ENCODE peak calls at places on chromosomes 6 and 20, in five cellular contexts. One of them, this sample, is unnamed.

GRCh38 chr6:97049254-97050004 is 124.9 kb downstream of the KLHL32 start:
- DNase-seq in HL-60: peak; percentile 33
- DNase-seq in heart left ventricle: no peak
- DNase-seq in brain microvascular endothelial cell: no peak
- DNase-seq in transverse colon: no peak
- DNase-seq in this sample: no peak

GRCh38 chr6:148451690-148452089 is 109.1 kb downstream of the SASH1 start:
- DNase-seq in brain microvascular endothelial cell: no peak
- DNase-seq in heart left ventricle: peak; percentile 52
- DNase-seq in transverse colon: peak; percentile 15
- DNase-seq in HL-60: no peak
- DNase-seq in this sample: no peak

GRCh38 chr20:13554706-13555105 is 84.0 kb downstream of the TASP1 start:
- DNase-seq in HL-60: no peak
- DNase-seq in transverse colon: no peak
- DNase-seq in heart left ventricle: no peak
- DNase-seq in brain microvascular endothelial cell: peak; percentile 5
- DNase-seq in this sample: no peak

GRCh38 chr20:5923493-5923892 is 26.8 kb downstream of the TRMT6 start:
- DNase-seq in transverse colon: no peak
- DNase-seq in heart left ventricle: no peak
- DNase-seq in HL-60: peak; percentile 39
- DNase-seq in brain microvascular endothelial cell: no peak
- DNase-seq in this sample: no peak

GRCh38 chr6:122061855-122062254 is 337.6 kb upstream of the HSF2 start:
- DNase-seq in heart left ventricle: no peak
- DNase-seq in HL-60: no peak
- DNase-seq in brain microvascular endothelial cell: no peak
- DNase-seq in transverse colon: no peak
- DNase-seq in this sample: no peak

GRCh38 chr6:87789198-87789899 is 87.3 kb upstream of the AKIRIN2 start:
- DNase-seq in transverse colon: no peak
- DNase-seq in HL-60: peak; percentile 74
- DNase-seq in heart left ventricle: no peak
- DNase-seq in brain microvascular endothelial cell: peak; percentile 50
- DNase-seq in this sample: no peak

GRCh38 chr20:51432251-51432784 is 110.2 kb downstream of the NFATC2 start:
- DNase-seq in HL-60: no peak
- DNase-seq in transverse colon: no peak
- DNase-seq in heart left ventricle: no peak
- DNase-seq in brain microvascular endothelial cell: no peak
- DNase-seq in this sample: no peak

GRCh38 chr6:168650686-168651085 is 209.7 kb downstream of the SMOC2 start:
- DNase-seq in HL-60: no peak
- DNase-seq in brain microvascular endothelial cell: no peak
- DNase-seq in transverse colon: no peak
- DNase-seq in heart left ventricle: no peak
- DNase-seq in this sample: no peak

GRCh38 chr20:62804632-62805364 is at the start of gene OGFR:
- DNase-seq in HL-60: peak; percentile 44
- DNase-seq in brain microvascular endothelial cell: no peak
- DNase-seq in transverse colon: peak; percentile 78
- DNase-seq in heart left ventricle: peak; percentile 77
- DNase-seq in this sample: no peak

GRCh38 chr20:44967207-44967807 is 995 bp downstream of the STK4 start:
- DNase-seq in HL-60: peak; percentile 78
- DNase-seq in transverse colon: peak; percentile 40
- DNase-seq in brain microvascular endothelial cell: no peak
- DNase-seq in heart left ventricle: no peak
- DNase-seq in this sample: no peak

GRCh38 chr6:34955447-34955846 is 66.4 kb downstream of the ANKS1A start:
- DNase-seq in HL-60: peak; percentile 13
- DNase-seq in brain microvascular endothelial cell: no peak
- DNase-seq in heart left ventricle: peak; percentile 13
- DNase-seq in transverse colon: no peak
- DNase-seq in this sample: no peak

GRCh38 chr6:138044458-138044857 is 62.8 kb downstream of the PERP start:
- DNase-seq in heart left ventricle: no peak
- DNase-seq in transverse colon: no peak
- DNase-seq in HL-60: no peak
- DNase-seq in brain microvascular endothelial cell: no peak
- DNase-seq in this sample: peak; percentile 79
- H3K27ac ChIP-seq in heart left ventricle: no peak overlapping the region
- H3K27ac ChIP-seq in transverse colon: no peak overlapping the region
- H3K27ac ChIP-seq in HL-60: no peak overlapping the region
- H3K27ac ChIP-seq in brain microvascular endothelial cell: no peak overlapping the region
- H3K27ac ChIP-seq in this sample: peak overlapping the region; percentile 70

GRCh38 chr6:136039185-136039584 is 187.7 kb downstream of the PDE7B start:
- DNase-seq in heart left ventricle: no peak
- DNase-seq in transverse colon: no peak
- DNase-seq in HL-60: no peak
- DNase-seq in brain microvascular endothelial cell: no peak
- DNase-seq in this sample: no peak
- H3K4me3 ChIP-seq in heart left ventricle: peak overlapping the region; percentile 63
- H3K4me3 ChIP-seq in transverse colon: no peak overlapping the region
- H3K4me3 ChIP-seq in HL-60: no peak overlapping the region
- H3K4me3 ChIP-seq in brain microvascular endothelial cell: peak overlapping the region; percentile 51
- H3K4me3 ChIP-seq in this sample: no peak overlapping the region

GRCh38 chr20:57414867-57415592 is 23.8 kb downstream of the RBM38 start:
- DNase-seq in HL-60: no peak
- DNase-seq in transverse colon: no peak
- DNase-seq in brain microvascular endothelial cell: no peak
- DNase-seq in heart left ventricle: no peak
- DNase-seq in this sample: no peak

GRCh38 chr20:57415791-57416190 is 24.6 kb downstream of the RBM38 start:
- DNase-seq in heart left ventricle: no peak
- DNase-seq in transverse colon: no peak
- DNase-seq in brain microvascular endothelial cell: no peak
- DNase-seq in HL-60: no peak
- DNase-seq in this sample: no peak

GRCh38 chr20:57412347-57413029 is 21.3 kb downstream of the RBM38 start:
- DNase-seq in transverse colon: no peak
- DNase-seq in HL-60: no peak
- DNase-seq in heart left ventricle: no peak
- DNase-seq in brain microvascular endothelial cell: no peak
- DNase-seq in this sample: no peak

GRCh38 chr20:57411406-57412283 is 20.4 kb downstream of the RBM38 start:
- DNase-seq in HL-60: no peak
- DNase-seq in transverse colon: no peak
- DNase-seq in heart left ventricle: no peak
- DNase-seq in brain microvascular endothelial cell: no peak
- DNase-seq in this sample: no peak

DNA sequence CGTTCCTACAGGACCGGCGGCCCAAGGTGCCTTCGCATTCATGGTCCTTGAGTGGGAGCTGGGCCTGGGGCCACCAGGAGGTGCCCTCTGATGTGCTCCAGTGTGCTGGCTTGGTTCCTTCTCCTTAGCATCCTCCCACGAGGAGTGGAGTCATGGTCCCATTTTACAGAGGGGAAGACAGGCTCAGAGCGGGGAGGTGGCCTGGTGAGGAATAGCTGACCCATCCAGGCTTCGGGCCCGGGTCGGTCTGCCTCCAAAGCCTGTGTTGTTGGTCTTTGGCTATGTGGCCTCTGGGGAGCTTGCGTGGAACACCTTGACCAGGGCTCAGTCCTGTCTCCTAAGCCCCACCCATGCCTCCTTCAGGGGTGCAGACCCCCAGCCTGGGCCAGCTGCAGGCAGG is 22.8 kb downstream of the RBM38 start:
- DNase-seq in heart left ventricle: no peak
- DNase-seq in HL-60: no peak
- DNase-seq in brain microvascular endothelial cell: no peak
- DNase-seq in transverse colon: no peak
- DNase-seq in this sample: no peak
- H3K27ac ChIP-seq in heart left ventricle: no peak overlapping the region
- H3K27ac ChIP-seq in HL-60: no peak overlapping the region
- H3K27ac ChIP-seq in brain microvascular endothelial cell: no peak overlapping the region
- H3K27ac ChIP-seq in transverse colon: no peak overlapping the region
- H3K27ac ChIP-seq in this sample: no peak overlapping the region

DNA sequence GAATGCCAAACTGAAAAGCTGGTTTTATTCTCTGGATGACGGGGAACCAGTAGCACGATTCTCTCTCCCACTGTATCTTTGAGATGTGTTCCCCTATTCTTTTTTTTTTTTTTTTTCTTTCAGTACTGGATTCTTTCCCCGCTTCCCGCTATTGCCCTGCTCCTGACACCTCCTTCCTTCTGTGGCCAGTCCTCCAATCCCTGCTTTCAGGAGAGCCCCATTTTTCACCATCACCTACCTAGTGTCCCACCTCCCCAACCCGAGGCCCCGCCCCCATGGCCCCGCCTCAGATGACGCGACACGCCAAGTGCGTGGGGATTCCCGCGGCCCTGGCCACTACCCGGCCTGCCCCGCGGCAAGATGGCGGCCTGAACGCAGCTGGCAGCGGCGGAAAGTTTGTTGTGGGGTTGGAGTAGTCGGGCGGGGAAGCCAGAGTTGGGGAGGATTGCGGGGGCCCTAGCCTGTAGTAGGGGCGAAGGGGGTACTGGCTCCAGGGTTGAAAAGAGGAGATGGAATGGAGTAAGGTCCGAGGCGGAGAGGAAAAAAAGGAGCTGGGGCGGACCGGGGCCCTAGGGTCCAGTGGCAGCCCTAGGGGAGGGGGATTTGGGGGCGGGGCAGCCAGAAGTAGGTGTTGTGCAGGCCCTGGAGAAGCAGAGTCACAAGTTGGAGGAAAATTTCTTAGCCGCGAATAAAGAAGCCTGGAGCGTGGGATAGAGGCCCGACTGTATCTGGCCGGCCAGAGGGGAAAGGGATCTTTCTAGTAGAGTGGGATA is at the start of gene TJAP1:
- DNase-seq in transverse colon: peak; percentile 96
- DNase-seq in HL-60: peak; percentile 91
- DNase-seq in heart left ventricle: peak; percentile 91
- DNase-seq in brain microvascular endothelial cell: peak; percentile 80
- DNase-seq in this sample: no peak
- H3K4me3 ChIP-seq in transverse colon: peak within 1 kb of the TSS; percentile 74
- H3K4me3 ChIP-seq in HL-60: peak within 1 kb of the TSS; percentile 85
- H3K4me3 ChIP-seq in heart left ventricle: peak within 1 kb of the TSS; percentile 74
- H3K4me3 ChIP-seq in brain microvascular endothelial cell: peak within 1 kb of the TSS; percentile 71
- H3K4me3 ChIP-seq in this sample: peak within 1 kb of the TSS; percentile 52

GRCh38 chr6:52415917-52416628 is 4.1 kb upstream of the EFHC1 start:
- DNase-seq in brain microvascular endothelial cell: no peak
- DNase-seq in transverse colon: no peak
- DNase-seq in HL-60: no peak
- DNase-seq in heart left ventricle: no peak
- DNase-seq in this sample: no peak

GRCh38 chr6:52418606-52419005 is 1.5 kb upstream of the EFHC1 start:
- DNase-seq in brain microvascular endothelial cell: no peak
- DNase-seq in heart left ventricle: no peak
- DNase-seq in HL-60: no peak
- DNase-seq in transverse colon: no peak
- DNase-seq in this sample: no peak

GRCh38 chr6:52416629-52417151 is 3.5 kb upstream of the EFHC1 start:
- DNase-seq in HL-60: peak; percentile 47
- DNase-seq in heart left ventricle: peak; percentile 26
- DNase-seq in brain microvascular endothelial cell: peak; percentile 59
- DNase-seq in transverse colon: no peak
- DNase-seq in this sample: no peak

GRCh38 chr6:52419809-52420667 is at the start of gene EFHC1:
- DNase-seq in transverse colon: peak; percentile 99
- DNase-seq in brain microvascular endothelial cell: peak; percentile 98
- DNase-seq in heart left ventricle: peak; percentile 98
- DNase-seq in HL-60: peak; percentile 96
- DNase-seq in this sample: peak; percentile 77

GRCh38 chr6:52417675-52418111 is 2.4 kb upstream of the EFHC1 start:
- DNase-seq in transverse colon: no peak
- DNase-seq in brain microvascular endothelial cell: peak; percentile 69
- DNase-seq in heart left ventricle: peak; percentile 51
- DNase-seq in HL-60: no peak
- DNase-seq in this sample: no peak
- H3K27ac ChIP-seq in transverse colon: no peak overlapping the region
- H3K27ac ChIP-seq in brain microvascular endothelial cell: peak overlapping the region; percentile 66
- H3K27ac ChIP-seq in heart left ventricle: peak overlapping the region; percentile 86
- H3K27ac ChIP-seq in HL-60: no peak overlapping the region
- H3K27ac ChIP-seq in this sample: no peak overlapping the region

DNA sequence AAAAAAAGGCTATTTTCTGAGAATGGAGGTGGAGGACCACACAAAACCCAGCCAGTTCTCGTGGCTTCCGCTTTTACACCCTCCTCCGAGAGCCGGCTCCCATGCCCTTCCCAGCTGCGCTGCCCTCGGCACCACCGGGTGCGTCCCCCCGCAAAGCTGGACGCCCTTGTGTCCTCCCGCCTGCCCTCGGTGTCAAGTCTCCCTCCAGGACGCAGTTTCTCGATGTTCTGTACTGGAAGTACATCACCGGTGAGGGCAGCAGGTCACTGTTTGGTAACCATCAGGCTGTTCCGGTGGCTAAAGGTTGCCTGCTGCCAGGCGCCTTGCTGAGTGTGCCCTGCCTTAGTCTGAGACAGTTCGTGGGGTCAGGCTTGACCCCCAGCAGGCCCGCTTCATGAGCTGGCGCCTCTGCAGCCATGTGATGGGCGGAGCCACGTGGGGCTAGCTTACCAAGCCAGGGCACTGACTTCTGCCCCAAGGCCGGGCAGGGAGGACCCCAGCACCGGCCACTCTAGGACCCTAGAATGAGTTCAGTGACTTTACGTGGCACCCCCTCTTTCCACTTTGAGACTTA is 34.6 kb downstream of the RREB1 start:
- DNase-seq in heart left ventricle: no peak
- DNase-seq in brain microvascular endothelial cell: no peak
- DNase-seq in transverse colon: no peak
- DNase-seq in HL-60: peak; percentile 63
- DNase-seq in this sample: no peak
- H3K4me3 ChIP-seq in heart left ventricle: no peak overlapping the region
- H3K4me3 ChIP-seq in brain microvascular endothelial cell: no peak overlapping the region
- H3K4me3 ChIP-seq in transverse colon: no peak overlapping the region
- H3K4me3 ChIP-seq in HL-60: peak overlapping the region; percentile 10
- H3K4me3 ChIP-seq in this sample: no peak overlapping the region

GRCh38 chr6:7159790-7160525 is 52.2 kb downstream of the RREB1 start:
- DNase-seq in HL-60: no peak
- DNase-seq in heart left ventricle: no peak
- DNase-seq in transverse colon: no peak
- DNase-seq in brain microvascular endothelial cell: no peak
- DNase-seq in this sample: no peak
- H3K27ac ChIP-seq in HL-60: no peak overlapping the region
- H3K27ac ChIP-seq in heart left ventricle: no peak overlapping the region
- H3K27ac ChIP-seq in transverse colon: peak overlapping the region; percentile 50
- H3K27ac ChIP-seq in brain microvascular endothelial cell: no peak overlapping the region
- H3K27ac ChIP-seq in this sample: no peak overlapping the region

GRCh38 chr6:6003334-6004146 is 3.2 kb downstream of the NRN1 start:
- DNase-seq in transverse colon: no peak
- DNase-seq in brain microvascular endothelial cell: peak; percentile 22
- DNase-seq in heart left ventricle: no peak
- DNase-seq in HL-60: peak; percentile 78
- DNase-seq in this sample: no peak
- H3K4me3 ChIP-seq in transverse colon: peak overlapping the region; percentile 9
- H3K4me3 ChIP-seq in brain microvascular endothelial cell: peak overlapping the region; percentile 50
- H3K4me3 ChIP-seq in heart left ventricle: peak overlapping the region; percentile 62
- H3K4me3 ChIP-seq in HL-60: peak overlapping the region; percentile 56
- H3K4me3 ChIP-seq in this sample: no peak overlapping the region

DNA sequence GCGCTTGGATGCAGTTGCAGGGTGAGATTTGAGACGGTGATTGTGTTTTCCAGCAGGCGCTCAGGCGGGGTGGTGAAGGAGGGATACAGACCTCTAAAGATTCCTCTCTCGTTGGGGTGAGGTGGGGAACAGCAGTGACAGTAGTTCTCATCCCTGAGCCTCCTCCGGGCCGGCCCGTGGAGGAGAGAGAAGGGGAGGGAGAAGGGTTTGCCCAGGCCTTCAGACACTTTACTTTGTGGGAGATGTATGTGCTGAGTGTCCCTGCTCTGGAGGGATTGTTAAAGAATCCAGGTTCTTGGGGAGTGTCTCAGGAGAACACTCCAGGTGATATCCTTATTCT is 41.0 kb downstream of the PSMB9 start:
- DNase-seq in heart left ventricle: no peak
- DNase-seq in transverse colon: no peak
- DNase-seq in brain microvascular endothelial cell: no peak
- DNase-seq in HL-60: no peak
- DNase-seq in this sample: no peak
- H3K27ac ChIP-seq in heart left ventricle: peak overlapping the region; percentile 94
- H3K27ac ChIP-seq in transverse colon: peak overlapping the region; percentile 99
- H3K27ac ChIP-seq in brain microvascular endothelial cell: no peak overlapping the region
- H3K27ac ChIP-seq in HL-60: peak overlapping the region; percentile 75
- H3K27ac ChIP-seq in this sample: peak overlapping the region; percentile 64